ENCODE peak calls at places on chromosomes 4 and X, in five cellular contexts. D is naive thymus-derived CD8-positive, alpha-beta T cell; B is left ventricle myocardium inferior; I is NCI-H460; F is AG08396. C is an unnamed sample.

GRCh38 chr4:153522800-153523089 is 56.6 kb downstream of the TMEM131L start:
- DNase-seq in I (no peak), D (no peak), F (no peak), B (no peak), C (no peak)

GRCh38 chr4:101693842-101694398 is 96.6 kb upstream of the BANK1 start:
- DNase-seq in I (peak; percentile 23), F (no peak), D (no peak), B (no peak), C (no peak)

GRCh38 chrX:98407526-98408049 is 1523.9 kb downstream of the RPA4 start:
- DNase-seq in B (no peak), F (no peak), I (no peak), D (no peak), C (no peak)

GRCh38 chr4:125125256-125125655 is 189.5 kb upstream of the FAT4 start:
- DNase-seq in F (no peak), D (no peak), B (no peak), I (no peak), C (no peak)

GRCh38 chr4:74794341-74794801 is at the start of gene BTC:
- DNase-seq in B (no peak), I (peak; percentile 39), D (no peak), F (peak; percentile 39), C (no peak)

GRCh38 chrX:88135735-88136134 is 611.3 kb upstream of the CPXCR1 start:
- DNase-seq in F (no peak), I (peak; percentile 19), D (no peak), B (no peak), C (no peak)

GRCh38 chr4:59553739-59554126 is 1646.4 kb upstream of the ADGRL3 start:
- DNase-seq in D (no peak), B (no peak), I (peak; percentile 18), F (peak; percentile 26), C (no peak)

GRCh38 chr4:16205298-16206164 is 20.7 kb downstream of the TAPT1 start:
- DNase-seq in I (no peak), D (no peak), B (no peak), F (no peak), C (peak; percentile 45)

GRCh38 chr4:105461221-105462041 is 12.4 kb downstream of the PPA2 start:
- DNase-seq in B (no peak), F (no peak), I (no peak), D (no peak), C (no peak)

GRCh38 chr4:112526061-112526460 is 10.1 kb upstream of the NEUROG2 start:
- DNase-seq in B (no peak), F (no peak), D (no peak), I (no peak), C (no peak)

GRCh38 chr4:158649111-158649680 is 22.5 kb downstream of the C4orf46 start:
- DNase-seq in B (no peak), D (no peak), F (no peak), I (no peak), C (no peak)

GRCh38 chr4:4419896-4420295 is 33.0 kb downstream of the NSG1 start:
- DNase-seq in F (no peak), I (no peak), D (no peak), B (no peak), C (no peak)

GRCh38 chr4:57190651-57191481 is 80.7 kb upstream of the IGFBP7 start:
- DNase-seq in B (no peak), D (no peak), F (peak; percentile 50), I (peak; percentile 9), C (peak; percentile 6)

GRCh38 chrX:1452497-1453389 is at the start of gene ASMTL:
- DNase-seq in B (peak; percentile 100), I (peak; percentile 100), F (peak; percentile 99), D (peak; percentile 100), C (peak; percentile 91)

GRCh38 chr4:95267081-95267480 is 281.7 kb downstream of the UNC5C start:
- DNase-seq in F (peak; percentile 11), D (no peak), B (no peak), I (no peak), C (no peak)

GRCh38 chr4:92952426-92952825 is 648.7 kb downstream of the GRID2 start:
- DNase-seq in F (no peak), D (no peak), I (no peak), B (no peak), C (no peak)

GRCh38 chr4:123346944-123347343 is 49.7 kb upstream of the SPRY1 start:
- DNase-seq in F (no peak), B (no peak), D (no peak), I (no peak), C (no peak)

GRCh38 chr4:118751634-118752293 is 66.6 kb downstream of the METTL14 start:
- DNase-seq in F (no peak), B (no peak), I (no peak), D (no peak), C (no peak)

C was measured in SK-N-DZ.